ENCODE peak calls at places on chromosomes 5 and 9, in eight cellular contexts. M is neural crest cell; O is T-helper 1 cell; T is fibroblast of the aortic adventitia; W is ACHN; F is erythroblast; I is activated CD4-positive, alpha-beta T cell treated with anti-CD3 and anti-CD28 coated beads, Interleukin-2, amount 50 U/mL, for 1 hour; Q is HepG2. G is an unnamed sample.

GRCh38 chr5:158634713-158635112 is 465.0 kb downstream of the EBF1 start:
- DNase-seq in T (peak; percentile 77), O (no peak), I (no peak), M (no peak), Q (no peak), F (no peak), W (no peak), G (peak; percentile 16)

GRCh38 chr9:3477236-3477834 is 48.5 kb downstream of the RFX3 start:
- DNase-seq in O (no peak), F (no peak), T (no peak), I (no peak), W (peak; percentile 35), Q (no peak), M (no peak), G (no peak)

GRCh38 chr5:38463634-38464521 is 92.6 kb downstream of the LIFR start:
- DNase-seq in Q (peak; percentile 83), F (no peak), T (peak; percentile 87), O (no peak), M (no peak), I (no peak), W (peak; percentile 93), G (peak; percentile 84)

GRCh38 chr9:113471566-113471965 is 8.0 kb downstream of the RGS3 start:
- DNase-seq in F (no peak), Q (no peak), I (no peak), O (no peak), M (no peak), W (no peak), T (no peak), G (no peak)

GRCh38 chr5:54760182-54760935 is 225.0 kb downstream of the ESM1 start:
- DNase-seq in F (no peak), I (no peak), O (no peak), T (no peak), Q (no peak), M (no peak), W (no peak), G (peak; percentile 86)

GRCh38 chr9:78031271-78031825 is at the start of gene GNAQ:
- DNase-seq in I (no peak), F (peak; percentile 76), Q (no peak), M (peak; percentile 45), W (no peak), O (peak; percentile 14), T (no peak), G (no peak)

GRCh38 chr9:6055213-6055612 is 39.8 kb upstream of the RANBP6 start:
- DNase-seq in T (peak; percentile 99), W (peak; percentile 79), O (peak; percentile 31), F (peak; percentile 80), M (peak; percentile 23), Q (peak; percentile 66), I (peak; percentile 9), G (peak; percentile 99)

GRCh38 chr5:36273809-36274526 is 27.7 kb downstream of the RANBP3L start:
- DNase-seq in M (no peak), O (no peak), I (no peak), F (no peak), Q (no peak), T (no peak), W (no peak), G (no peak)

GRCh38 chr5:174825587-174825986 is 101.2 kb downstream of the MSX2 start:
- DNase-seq in W (no peak), T (peak; percentile 8), M (no peak), O (no peak), F (no peak), I (no peak), Q (no peak), G (no peak)

GRCh38 chr9:79877943-79878612 is 306.3 kb downstream of the TLE4 start:
- DNase-seq in M (no peak), W (no peak), I (no peak), T (no peak), F (no peak), O (no peak), Q (no peak), G (no peak)

GRCh38 chr9:12784461-12785250 is 9.8 kb downstream of the LURAP1L start:
- DNase-seq in F (no peak), O (no peak), W (peak; percentile 79), T (peak; percentile 78), M (no peak), I (no peak), Q (peak; percentile 96), G (peak; percentile 74)

GRCh38 chr5:17187401-17187800 is 30.0 kb upstream of the BASP1 start:
- DNase-seq in F (no peak), I (no peak), M (no peak), T (peak; percentile 57), W (no peak), O (no peak), Q (no peak), G (no peak)

GRCh38 chr9:100437860-100438805 is 11.2 kb downstream of the MSANTD3 start:
- DNase-seq in Q (peak; percentile 70), F (peak; percentile 76), I (peak; percentile 64), M (peak; percentile 79), W (peak; percentile 76), T (peak; percentile 86), O (peak; percentile 58), G (peak; percentile 86)

GRCh38 chr9:125759812-125760134 is 12.6 kb downstream of the PBX3 start:
- DNase-seq in I (no peak), M (no peak), O (no peak), F (peak; percentile 21), T (peak; percentile 38), W (no peak), Q (no peak), G (no peak)

GRCh38 chr5:9830184-9830583 is 200.0 kb upstream of the TAS2R1 start:
- DNase-seq in Q (no peak), F (no peak), I (no peak), W (no peak), T (no peak), O (no peak), M (no peak), G (no peak)

GRCh38 chr5:37501152-37501551 is 122.0 kb downstream of the WDR70 start:
- DNase-seq in Q (peak; percentile 3), M (no peak), I (no peak), F (no peak), O (no peak), W (no peak), T (peak; percentile 12), G (peak; percentile 26)

GRCh38 chr9:2788948-2789347 is 54.9 kb downstream of the PUM3 start:
- DNase-seq in O (no peak), I (no peak), M (no peak), W (no peak), Q (no peak), T (no peak), F (no peak), G (no peak)

GRCh38 chr5:79961731-79962579 is 29.1 kb downstream of the MTX3 start:
- DNase-seq in Q (no peak), I (no peak), M (no peak), T (no peak), W (no peak), O (no peak), F (no peak), G (no peak)

GRCh38 chr5:53037141-53037859 is 48.1 kb downstream of the ITGA2 start:
- DNase-seq in M (no peak), O (no peak), F (no peak), I (no peak), T (peak; percentile 78), W (peak; percentile 33), Q (no peak), G (peak; percentile 83)

GRCh38 chr5:14258840-14259239 is 115.7 kb downstream of the TRIO start:
- DNase-seq in F (no peak), Q (no peak), M (no peak), I (no peak), W (no peak), T (no peak), O (no peak), G (no peak)

GRCh38 chr5:66828551-66829421 is 232.6 kb downstream of the MAST4 start:
- DNase-seq in F (peak; percentile 22), T (peak; percentile 69), O (peak; percentile 24), M (peak; percentile 30), Q (peak; percentile 7), I (peak; percentile 40), W (peak; percentile 19), G (peak; percentile 90)

GRCh38 chr5:142689081-142689480 is 3.2 kb upstream of the FGF1 start:
- DNase-seq in F (no peak), W (no peak), M (no peak), I (no peak), T (no peak), O (no peak), Q (no peak), G (no peak)

GRCh38 chr9:121023064-121023463 is 27.0 kb downstream of the C5 start:
- DNase-seq in F (peak; percentile 9), I (no peak), Q (peak; percentile 31), T (peak; percentile 6), M (no peak), O (no peak), W (peak; percentile 29), G (peak; percentile 22)

GRCh38 chr9:82531795-82532194 is 531.1 kb downstream of the RASEF start:
- DNase-seq in T (peak; percentile 19), O (no peak), M (no peak), F (no peak), Q (peak; percentile 35), W (no peak), I (no peak), G (no peak)

GRCh38 chr9:137438591-137439157 is 2.5 kb downstream of the ENTPD8 start:
- DNase-seq in O (no peak), T (no peak), I (no peak), W (no peak), Q (no peak), F (no peak), M (no peak), G (no peak)

GRCh38 chr9:104872959-104873850 is 54.8 kb downstream of the ABCA1 start:
- DNase-seq in M (no peak), O (no peak), I (no peak), W (peak; percentile 73), Q (peak; percentile 80), T (peak; percentile 88), F (no peak), G (peak; percentile 89)

GRCh38 chr5:56829137-56829536 is 13.8 kb downstream of the MAP3K1 start:
- DNase-seq in T (no peak), W (peak; percentile 61), I (peak; percentile 64), F (no peak), O (peak; percentile 51), Q (no peak), M (no peak), G (no peak)

GRCh38 chr5:176748967-176749935 is 61.1 kb upstream of the UNC5A start:
- DNase-seq in I (no peak), W (no peak), M (no peak), Q (no peak), F (no peak), O (no peak), T (no peak), G (no peak)

GRCh38 chr9:127523312-127523851 is 72.1 kb downstream of the LRSAM1 start:
- DNase-seq in O (no peak), I (no peak), M (no peak), W (peak; percentile 33), F (peak; percentile 80), T (peak; percentile 59), Q (no peak), G (peak; percentile 66)

GRCh38 chr9:107863406-107863805 is 373.8 kb upstream of the KLF4 start:
- DNase-seq in F (no peak), O (no peak), I (no peak), W (no peak), Q (no peak), M (no peak), T (no peak), G (no peak)

GRCh38 chr9:133147412-133148271 is 16.1 kb downstream of the GBGT1 start:
- DNase-seq in Q (peak; percentile 70), O (peak; percentile 79), F (peak; percentile 79), I (peak; percentile 88), W (peak; percentile 58), T (peak; percentile 47), M (peak; percentile 81), G (peak; percentile 50)

GRCh38 chr5:20323323-20323722 is 335.3 kb upstream of the CDH18 start:
- DNase-seq in T (no peak), W (no peak), I (no peak), O (no peak), M (no peak), Q (no peak), F (no peak), G (no peak)